ENCODE peak calls at places on chromosomes 1 and 21, in seven cellular contexts. B is pancreas, T is IMR-90, M is nephron progenitor cell, Q is GM06990, S is tibial artery, E is type B pancreatic cell. C is an unnamed sample.

GRCh38 chr1:153220606-153221303 is 3.4 kb downstream of the PRR9 start:
- DNase-seq in M (no peak), S (no peak), E (no peak), T (no peak), B (no peak), Q (no peak), C (no peak)

GRCh38 chr1:198156745-198157240 is at the start of gene NEK7:
- DNase-seq in Q (peak), M (peak), T (peak), B (peak), E (peak), S (peak), C (peak)

GRCh38 chr1:17122449-17123194 is 3.4 kb upstream of the PADI2 start:
- DNase-seq in S (no peak), B (no peak), T (peak), Q (no peak), M (no peak), E (no peak), C (no peak)

GRCh38 chr1:110223581-110223980 is 13.5 kb downstream of the KCNC4 start:
- DNase-seq in B (no peak), E (no peak), M (no peak), S (no peak), Q (no peak), T (no peak), C (no peak)

GRCh38 chr1:40422630-40423263 is 27.5 kb upstream of the ZFP69B start:
- DNase-seq in S (no peak), Q (no peak), T (no peak), M (no peak), B (no peak), E (no peak), C (no peak)

GRCh38 chr1:12761781-12762180 is 11.8 kb upstream of the PRAMEF12 start:
- DNase-seq in E (no peak), S (no peak), B (no peak), Q (no peak), T (no peak), M (no peak), C (no peak)

GRCh38 chr1:111976842-111977241 is 12.6 kb downstream of the KCND3 start:
- DNase-seq in B (no peak), Q (no peak), E (no peak), S (no peak), T (no peak), M (no peak), C (no peak)

GRCh38 chr1:203307690-203308126 is 2.4 kb downstream of the BTG2 start:
- DNase-seq in S (peak), B (no peak), Q (no peak), T (no peak), M (no peak), E (no peak), C (no peak)

GRCh38 chr1:233885196-233886028 is 19.1 kb upstream of the SLC35F3 start:
- DNase-seq in E (no peak), S (no peak), M (no peak), B (no peak), Q (no peak), T (no peak), C (no peak)

GRCh38 chr1:63874278-63874880 is 100.6 kb downstream of the ROR1 start:
- DNase-seq in T (peak), E (no peak), S (no peak), M (no peak), B (no peak), Q (no peak), C (no peak)

GRCh38 chr21:46599251-46599572 is 5.7 kb downstream of the S100B start:
- DNase-seq in M (no peak), E (no peak), T (peak), Q (no peak), B (no peak), S (no peak), C (peak)

GRCh38 chr1:21669287-21670058 is at the start of gene RAP1GAP:
- DNase-seq in B (peak), E (no peak), Q (no peak), S (peak), T (no peak), M (peak), C (no peak)

GRCh38 chr1:236830560-236830959 is 35.5 kb downstream of the MTR start:
- DNase-seq in E (no peak), S (no peak), B (no peak), M (no peak), T (no peak), Q (no peak), C (no peak)

GRCh38 chr1:64246294-64246917 is 43.0 kb downstream of the UBE2U start:
- DNase-seq in S (no peak), E (no peak), M (no peak), T (peak), Q (no peak), B (no peak), C (no peak)

GRCh38 chr1:157044326-157044725 is 1.2 kb downstream of the ARHGEF11 start:
- DNase-seq in M (no peak), E (no peak), Q (no peak), S (no peak), T (no peak), B (no peak), C (no peak)

GRCh38 chr1:157047064-157047410 is 1.5 kb upstream of the ARHGEF11 start:
- DNase-seq in B (no peak), M (no peak), S (no peak), Q (no peak), E (no peak), T (no peak), C (no peak)

GRCh38 chr1:157043685-157044084 is 1.9 kb downstream of the ARHGEF11 start:
- DNase-seq in T (no peak), Q (no peak), E (no peak), B (no peak), S (no peak), M (no peak), C (no peak)

GRCh38 chr1:157042852-157043251 is 2.7 kb downstream of the ARHGEF11 start:
- DNase-seq in T (no peak), B (no peak), S (no peak), E (no peak), M (no peak), Q (no peak), C (no peak)

DNA sequence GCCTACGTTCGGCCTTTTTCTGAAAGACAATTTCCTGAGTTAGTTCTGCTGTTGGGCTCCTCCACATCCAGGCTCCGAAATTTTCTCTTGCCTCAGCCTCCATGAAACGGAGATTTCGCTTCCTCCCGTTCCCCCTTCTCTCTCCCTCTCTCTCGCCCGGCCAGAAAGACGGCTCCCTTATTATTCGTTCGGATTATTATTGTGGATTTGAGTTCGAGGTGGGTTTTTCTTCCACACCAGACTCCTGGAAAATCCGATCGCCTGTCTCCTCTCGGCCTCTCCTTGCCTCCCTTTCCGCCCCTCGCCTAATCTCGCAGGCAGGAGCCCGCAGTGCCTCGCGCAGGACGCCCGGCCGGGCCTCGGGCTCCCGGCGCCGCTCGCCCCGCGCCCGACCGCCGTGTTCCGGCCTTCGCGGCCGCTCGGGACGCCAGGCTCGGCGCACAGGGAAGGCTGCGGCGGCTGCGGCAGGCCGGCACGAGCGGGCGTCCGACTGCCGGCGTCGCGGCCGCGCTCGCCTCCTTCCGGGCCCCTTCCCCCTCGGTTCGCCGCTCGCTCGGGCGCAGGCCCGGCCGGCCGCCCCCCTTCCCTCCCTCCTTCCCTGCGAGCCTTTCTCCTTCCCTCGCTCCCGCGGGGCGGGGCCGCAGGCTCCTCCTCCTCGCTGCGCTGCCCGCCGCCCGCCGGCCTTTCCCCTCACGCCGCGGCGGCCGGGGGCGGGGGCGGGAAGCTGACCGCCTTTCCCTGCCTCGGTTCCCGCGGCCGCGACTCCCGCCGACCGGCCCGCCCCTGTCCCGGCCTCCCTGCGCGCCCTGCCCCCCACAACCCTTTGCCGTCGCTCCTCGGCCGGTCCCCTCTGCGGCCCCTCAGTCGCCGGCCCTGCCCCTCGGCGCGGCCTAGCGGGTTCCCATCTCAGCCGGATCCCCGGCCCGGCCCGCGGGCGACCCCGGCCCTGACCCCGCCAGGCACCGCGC is at the start of gene ARHGEF11:
- DNase-seq in E (peak), B (peak), T (peak), M (peak), Q (peak), S (peak), C (peak)
- TF ChIP-seq CTCF in E (no peak), B (no peak), T (no peak), M (no peak), Q (no peak), S (no peak), C (no peak)

GRCh38 chr1:24157921-24158481 is 15.1 kb upstream of the IL22RA1 start:
- DNase-seq in T (no peak), B (no peak), M (no peak), Q (no peak), S (no peak), E (no peak), C (no peak)
- TF ChIP-seq CTCF in T (peak), B (no peak), M (peak), Q (peak), S (no peak), E (peak), C (peak)

GRCh38 chr1:25690396-25690956 is 73.9 kb downstream of the MAN1C1 start:
- DNase-seq in E (no peak), M (no peak), B (no peak), T (no peak), Q (no peak), S (no peak), C (no peak)

GRCh38 chr1:25688390-25689119 is 72.0 kb downstream of the MAN1C1 start:
- DNase-seq in T (peak), E (no peak), B (peak), Q (no peak), S (peak), M (no peak), C (no peak)

GRCh38 chr1:25689686-25690381 is 73.2 kb downstream of the MAN1C1 start:
- DNase-seq in M (no peak), E (no peak), S (no peak), T (no peak), Q (no peak), B (no peak), C (no peak)

GRCh38 chr1:25692560-25692959 is 76.0 kb downstream of the MAN1C1 start:
- DNase-seq in E (no peak), T (no peak), Q (no peak), M (peak), S (no peak), B (no peak), C (peak)

DNA sequence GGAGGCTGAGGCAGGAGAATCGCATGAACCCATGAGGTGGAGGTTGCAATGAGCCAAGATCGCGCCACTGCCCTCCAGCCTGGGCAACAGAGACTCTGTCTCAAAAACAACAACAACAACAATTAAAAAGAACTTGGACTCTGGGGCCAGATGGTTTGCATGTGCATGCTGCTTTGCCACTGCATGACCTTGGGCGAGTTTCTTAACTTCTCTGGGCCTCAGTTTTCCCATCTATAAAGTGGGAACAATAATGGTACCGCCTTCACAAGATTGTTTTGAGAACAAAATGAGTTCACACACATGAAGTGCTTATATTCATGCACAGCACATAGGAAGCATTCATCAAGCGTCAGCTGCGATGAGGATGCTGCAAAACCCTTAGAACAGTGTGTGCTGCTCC is 74.6 kb downstream of the MAN1C1 start:
- DNase-seq in M (no peak), S (no peak), T (no peak), Q (no peak), E (no peak), B (no peak), C (no peak)
- TF ChIP-seq CTCF in M (no peak), S (no peak), T (no peak), Q (no peak), E (no peak), B (no peak), C (no peak)

DNA sequence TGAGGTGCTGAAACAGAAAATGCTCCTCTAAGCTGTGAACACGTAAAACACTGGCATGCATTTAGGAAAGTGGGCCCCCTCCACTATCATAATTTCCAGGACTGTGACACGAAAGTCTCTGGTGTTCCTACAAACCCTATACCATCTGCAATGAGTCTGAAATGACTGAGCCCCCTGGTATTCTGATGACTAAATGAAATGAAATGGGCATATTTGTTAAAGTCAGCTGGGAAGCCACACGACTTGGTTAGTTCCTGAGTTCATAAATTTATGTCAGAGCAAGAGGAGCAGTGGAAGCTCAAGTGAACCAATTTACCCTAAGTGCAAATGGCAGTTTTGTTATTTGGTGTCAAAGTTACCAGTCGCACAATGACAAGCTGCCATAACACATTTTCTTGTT is 182.3 kb downstream of the KCTD3 start:
- DNase-seq in T (peak), Q (no peak), E (no peak), S (no peak), M (no peak), B (no peak), C (no peak)
- TF ChIP-seq CTCF in T (no peak), Q (no peak), E (no peak), S (no peak), M (no peak), B (no peak), C (no peak)

GRCh38 chr21:42105476-42105875 is 34.4 kb downstream of the UMODL1 start:
- DNase-seq in B (no peak), T (no peak), S (no peak), Q (no peak), E (no peak), M (no peak), C (no peak)
- TF ChIP-seq CTCF in B (no peak), T (no peak), S (no peak), Q (no peak), E (no peak), M (no peak), C (no peak)

GRCh38 chr1:78340006-78340405 is 150.8 kb upstream of the PTGFR start:
- DNase-seq in S (no peak), B (no peak), T (peak), E (no peak), Q (no peak), M (no peak), C (no peak)
- TF ChIP-seq CTCF in S (no peak), B (no peak), T (no peak), E (no peak), Q (no peak), M (no peak), C (no peak)

DNA sequence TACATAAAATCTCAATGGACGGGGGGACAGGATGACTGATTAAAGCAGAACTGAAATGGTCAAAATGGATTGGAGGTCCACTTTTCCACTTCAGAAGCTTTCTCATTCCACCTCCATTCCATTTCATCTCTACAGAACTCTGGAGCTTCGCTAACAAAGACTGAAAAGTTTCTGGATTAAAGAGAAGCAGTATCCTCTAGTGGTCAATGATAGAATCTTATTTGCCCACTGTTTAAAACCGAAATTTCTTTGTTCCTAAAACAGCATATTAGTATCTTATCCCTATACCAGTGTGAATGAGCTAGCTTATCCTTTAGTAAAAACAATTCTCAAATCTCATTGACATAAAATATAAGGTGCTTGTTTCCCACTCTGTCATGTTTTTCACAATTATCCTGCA is 890.6 kb downstream of the KCNT2 start:
- DNase-seq in Q (no peak), B (no peak), T (peak), M (no peak), S (no peak), E (no peak), C (no peak)
- TF ChIP-seq CTCF in Q (peak), B (no peak), T (peak), M (no peak), S (no peak), E (peak), C (peak)

GRCh38 chr1:34918609-34919561 is 10.6 kb downstream of the DLGAP3 start:
- DNase-seq in E (peak), S (no peak), T (no peak), B (no peak), M (no peak), Q (peak), C (no peak)
- TF ChIP-seq CTCF in E (no peak), S (no peak), T (no peak), B (no peak), M (no peak), Q (peak), C (no peak)